ENCODE peak calls at places on chromosomes 2 and 18, in six cellular contexts. B, N, E, V, F and J are unnamed samples.

GRCh38 chr2:120624056-120624737 is 111.5 kb upstream of the GLI2 start:
- DNase-seq in E (no peak), F (no peak), B (no peak), N (no peak), V (no peak), J (no peak)

GRCh38 chr2:229571243-229571642 is 143.1 kb downstream of the DNER start:
- DNase-seq in F (no peak), B (no peak), V (no peak), E (no peak), N (no peak), J (no peak)

GRCh38 chr2:12619975-12620374 is 96.8 kb upstream of the TRIB2 start:
- DNase-seq in B (peak; percentile 92), N (no peak), F (no peak), V (peak; percentile 75), E (no peak), J (no peak)

GRCh38 chr2:221606369-221606768 is 34.3 kb upstream of the EPHA4 start:
- DNase-seq in F (no peak), V (no peak), B (no peak), E (peak; percentile 45), N (peak; percentile 58), J (no peak)

GRCh38 chr2:241796610-241797138 is 12.3 kb upstream of the NEU4 start:
- DNase-seq in N (no peak), V (no peak), B (no peak), F (no peak), E (no peak), J (no peak)

GRCh38 chr2:23594079-23594494 is 209.1 kb downstream of the KLHL29 start:
- DNase-seq in F (no peak), N (no peak), V (no peak), B (no peak), E (no peak), J (no peak)

GRCh38 chr18:76445741-76446232 is 49.3 kb downstream of the ZNF516 start:
- DNase-seq in E (no peak), B (no peak), N (no peak), V (peak; percentile 28), F (no peak), J (no peak)

GRCh38 chr2:66105354-66105753 is 329.6 kb upstream of the MEIS1 start:
- DNase-seq in B (no peak), E (no peak), F (no peak), N (no peak), V (no peak), J (no peak)

GRCh38 chr2:25833566-25833965 is 44.7 kb downstream of the ASXL2 start:
- DNase-seq in F (no peak), E (no peak), N (no peak), V (no peak), B (peak; percentile 13), J (no peak)

GRCh38 chr2:55718165-55719008 is 24.7 kb upstream of the PNPT1 start:
- DNase-seq in V (peak; percentile 71), E (peak; percentile 68), N (peak; percentile 74), B (peak; percentile 71), F (peak; percentile 5), J (peak; percentile 42)

GRCh38 chr2:127067620-127068350 is 39.2 kb downstream of the BIN1 start:
- DNase-seq in V (peak; percentile 62), N (peak; percentile 48), E (peak; percentile 95), B (peak; percentile 52), F (peak; percentile 58), J (peak; percentile 87)

GRCh38 chr2:233281553-233281952 is 26.1 kb upstream of the SAG start:
- DNase-seq in V (no peak), B (no peak), F (no peak), N (no peak), E (no peak), J (no peak)
- H2BK15ac ChIP-seq in V (no peak overlapping the region), B (no peak overlapping the region), F (no peak overlapping the region), N (no peak overlapping the region), E (no peak overlapping the region), J (no peak overlapping the region)

DNA sequence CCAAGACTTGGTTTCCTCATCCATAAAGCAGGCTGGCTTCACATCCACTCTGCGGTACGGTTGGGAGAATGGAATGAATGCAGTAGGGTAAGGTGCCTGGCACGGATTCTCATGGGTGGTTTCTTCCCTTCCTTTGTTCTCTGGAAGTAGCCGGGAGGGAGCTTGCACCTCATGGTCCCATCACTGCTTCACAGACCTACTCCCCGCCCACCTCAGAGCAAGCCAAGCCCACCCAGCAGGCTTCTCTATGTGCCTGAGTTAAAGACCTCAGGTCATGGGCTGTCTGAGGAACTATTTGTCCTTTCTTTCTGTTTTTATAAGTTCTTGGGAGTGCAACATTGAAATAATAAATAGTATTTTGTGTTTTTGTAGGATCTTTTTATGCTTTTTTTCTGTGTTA is 3.5 kb downstream of the DCDC2C start:
- DNase-seq in E (no peak), V (no peak), F (no peak), B (no peak), N (no peak), J (peak; percentile 36)
- H2BK15ac ChIP-seq in E (no peak overlapping the region), V (no peak overlapping the region), F (no peak overlapping the region), B (no peak overlapping the region), N (no peak overlapping the region), J (no peak overlapping the region)

DNA sequence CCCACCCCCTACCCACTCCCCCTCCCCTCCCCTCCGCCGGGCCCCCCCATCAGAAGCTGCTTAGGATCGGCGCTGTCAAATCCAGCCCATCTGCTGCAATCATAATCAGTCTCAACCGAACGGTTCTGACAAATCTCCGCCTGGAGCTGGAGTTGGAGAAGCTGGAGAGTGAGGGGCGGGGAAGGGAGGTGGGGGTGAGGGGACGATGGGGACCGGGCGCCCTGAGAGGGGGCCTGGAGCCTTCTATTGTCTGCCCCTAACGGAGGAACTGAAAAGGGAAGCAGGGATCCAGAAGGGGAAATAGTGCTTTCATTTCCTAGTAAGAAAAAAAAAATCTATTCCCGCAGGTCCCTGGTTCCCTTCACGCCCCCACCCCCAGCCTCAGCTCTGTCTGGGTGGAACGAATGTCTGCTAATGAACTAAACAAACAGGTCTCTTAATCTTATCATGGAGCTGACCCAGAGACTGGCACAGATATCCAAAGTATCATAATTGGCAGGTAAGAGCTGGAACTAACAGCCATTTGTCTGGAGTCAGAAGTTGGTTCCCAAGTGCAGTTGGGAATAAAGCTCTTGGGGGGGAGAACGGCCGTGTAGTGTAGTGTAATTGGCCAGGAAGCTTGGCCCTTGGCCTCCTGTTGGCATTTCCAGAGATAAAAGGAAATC is 301.2 kb downstream of the NCKAP5 start:
- DNase-seq in F (no peak), E (peak; percentile 37), N (peak; percentile 6), B (no peak), V (no peak), J (peak; percentile 40)
- H2BK15ac ChIP-seq in F (no peak overlapping the region), E (no peak overlapping the region), N (no peak overlapping the region), B (peak overlapping the region; percentile 99), V (no peak overlapping the region), J (no peak overlapping the region)

GRCh38 chr2:81545626-81546025 is 1241.1 kb upstream of the LRRTM1 start:
- DNase-seq in E (no peak), F (no peak), V (no peak), N (no peak), B (no peak), J (no peak)
- H2BK15ac ChIP-seq in E (no peak overlapping the region), F (no peak overlapping the region), V (no peak overlapping the region), N (no peak overlapping the region), B (no peak overlapping the region), J (no peak overlapping the region)

GRCh38 chr2:177532567-177532966 is 140.0 kb downstream of the AGPS start:
- DNase-seq in V (no peak), N (no peak), E (no peak), B (no peak), F (no peak), J (no peak)

GRCh38 chr2:177528341-177528740 is 135.8 kb downstream of the AGPS start:
- DNase-seq in B (no peak), F (no peak), N (no peak), V (no peak), E (no peak), J (no peak)

GRCh38 chr2:177531706-177532105 is 139.1 kb downstream of the AGPS start:
- DNase-seq in V (no peak), F (no peak), N (no peak), E (no peak), B (no peak), J (no peak)

GRCh38 chr2:177530513-177531039 is 138.0 kb downstream of the AGPS start:
- DNase-seq in E (peak; percentile 72), B (no peak), V (peak; percentile 23), F (no peak), N (no peak), J (no peak)

GRCh38 chr2:177529166-177529565 is 136.6 kb downstream of the AGPS start:
- DNase-seq in B (no peak), F (no peak), V (no peak), N (no peak), E (no peak), J (peak; percentile 27)
- H2BK15ac ChIP-seq in B (no peak overlapping the region), F (no peak overlapping the region), V (no peak overlapping the region), N (no peak overlapping the region), E (no peak overlapping the region), J (no peak overlapping the region)

DNA sequence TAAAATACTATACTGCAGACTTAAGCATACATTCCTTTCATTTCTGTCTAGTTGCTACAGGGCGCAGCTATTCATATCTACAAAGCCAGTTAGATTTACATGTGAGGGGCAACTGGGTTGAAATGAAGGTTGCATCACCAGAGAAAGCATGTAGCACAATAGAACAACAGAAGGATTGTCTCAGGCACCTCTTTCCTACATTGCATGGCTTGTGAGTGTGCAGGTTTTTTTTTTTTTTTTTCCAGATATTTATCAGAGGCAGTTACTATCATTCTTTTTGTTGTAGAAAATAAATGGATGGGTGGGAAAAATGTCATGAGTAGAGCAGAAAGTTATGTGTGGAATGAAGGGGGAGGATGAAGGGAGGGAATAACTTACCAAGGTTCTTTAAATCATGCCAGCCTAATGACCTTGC is 86.8 kb downstream of the ERBB4 start:
- DNase-seq in B (peak; percentile 39), V (peak; percentile 21), F (no peak), E (peak; percentile 70), N (peak; percentile 12), J (no peak)
- H2BK15ac ChIP-seq in B (no peak overlapping the region), V (no peak overlapping the region), F (no peak overlapping the region), E (no peak overlapping the region), N (no peak overlapping the region), J (no peak overlapping the region)

GRCh38 chr18:79578396-79579260 is 101.0 kb upstream of the CTDP1 start:
- DNase-seq in B (no peak), N (no peak), E (no peak), F (no peak), V (no peak), J (peak; percentile 17)
- H2BK15ac ChIP-seq in B (no peak overlapping the region), N (no peak overlapping the region), E (no peak overlapping the region), F (no peak overlapping the region), V (no peak overlapping the region), J (no peak overlapping the region)

GRCh38 chr2:177748360-177748759 is 324.2 kb downstream of the PDE11A start:
- DNase-seq in B (no peak), V (no peak), N (no peak), E (no peak), F (no peak), J (no peak)
- H2BK15ac ChIP-seq in B (no peak overlapping the region), V (no peak overlapping the region), N (no peak overlapping the region), E (no peak overlapping the region), F (no peak overlapping the region), J (no peak overlapping the region)